ENCODE peak calls at places on chromosomes 3 and 15, in five cellular contexts. One of them, this sample, is unnamed. For H3K4me1, the result is how much of the 10 kb centered on the place peaks cover.

GRCh38 chr3:95453242-95453641 is 1361.2 kb upstream of the EPHA6 start:
- DNase-seq in thyroid gland: no peak
- DNase-seq in GM12878: no peak
- DNase-seq in uterus: no peak
- DNase-seq in suprapubic skin: no peak
- DNase-seq in this sample: no peak

GRCh38 chr3:127132876-127133275 is 60.1 kb upstream of the PRR23E start:
- DNase-seq in thyroid gland: no peak
- DNase-seq in GM12878: no peak
- DNase-seq in uterus: no peak
- DNase-seq in suprapubic skin: no peak
- DNase-seq in this sample: no peak

GRCh38 chr3:113557374-113557773 is 25.0 kb downstream of the SIDT1 start:
- DNase-seq in thyroid gland: no peak
- DNase-seq in GM12878: no peak
- DNase-seq in uterus: no peak
- DNase-seq in suprapubic skin: no peak
- DNase-seq in this sample: no peak

GRCh38 chr15:90205886-90206285 is 4.8 kb downstream of the SEMA4B start:
- DNase-seq in thyroid gland: no peak
- DNase-seq in GM12878: no peak
- DNase-seq in uterus: no peak
- DNase-seq in suprapubic skin: no peak
- DNase-seq in this sample: no peak

GRCh38 chr3:122101646-122102045 is 46.5 kb downstream of the CD86 start:
- DNase-seq in thyroid gland: no peak
- DNase-seq in GM12878: peak
- DNase-seq in uterus: no peak
- DNase-seq in suprapubic skin: no peak
- DNase-seq in this sample: no peak

GRCh38 chr15:67025719-67026118 is 39.7 kb upstream of the SMAD3 start:
- DNase-seq in thyroid gland: peak
- DNase-seq in GM12878: no peak
- DNase-seq in uterus: peak
- DNase-seq in suprapubic skin: no peak
- DNase-seq in this sample: peak

GRCh38 chr3:108486910-108487309 is 23.5 kb downstream of the MYH15 start:
- DNase-seq in thyroid gland: no peak
- DNase-seq in GM12878: no peak
- DNase-seq in uterus: no peak
- DNase-seq in suprapubic skin: no peak
- DNase-seq in this sample: no peak

GRCh38 chr3:44930911-44931310 is 45.1 kb downstream of the ZDHHC3 start:
- DNase-seq in thyroid gland: peak
- DNase-seq in GM12878: no peak
- DNase-seq in uterus: no peak
- DNase-seq in suprapubic skin: no peak
- DNase-seq in this sample: no peak

DNA sequence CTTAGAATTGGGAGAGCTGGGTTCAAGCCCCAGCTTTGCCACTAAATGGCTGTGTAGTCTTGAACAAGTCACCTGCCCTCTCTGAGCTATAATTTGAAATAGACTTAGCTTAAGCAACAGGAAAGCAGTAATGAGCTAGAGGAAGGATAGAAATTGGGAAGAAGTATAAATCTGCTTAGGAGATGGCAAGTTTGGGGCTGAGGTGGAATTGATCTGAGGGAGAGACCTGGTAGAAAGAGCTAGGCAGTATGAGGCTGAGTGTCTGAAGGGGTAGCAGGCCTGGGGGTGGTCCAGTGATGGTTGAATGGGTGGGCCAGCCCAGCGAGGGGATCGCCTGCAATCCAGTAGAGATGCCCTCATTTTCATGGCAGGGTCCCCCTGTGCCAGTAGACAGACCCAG is 22.9 kb downstream of the LPP start:
- DNase-seq in thyroid gland: no peak
- DNase-seq in GM12878: no peak
- DNase-seq in uterus: no peak
- DNase-seq in suprapubic skin: no peak
- DNase-seq in this sample: no peak
- H3K4me1 ChIP-seq in thyroid gland: under half
- H3K4me1 ChIP-seq in GM12878: under half
- H3K4me1 ChIP-seq in uterus: under half
- H3K4me1 ChIP-seq in suprapubic skin: under half
- H3K4me1 ChIP-seq in this sample: under half

DNA sequence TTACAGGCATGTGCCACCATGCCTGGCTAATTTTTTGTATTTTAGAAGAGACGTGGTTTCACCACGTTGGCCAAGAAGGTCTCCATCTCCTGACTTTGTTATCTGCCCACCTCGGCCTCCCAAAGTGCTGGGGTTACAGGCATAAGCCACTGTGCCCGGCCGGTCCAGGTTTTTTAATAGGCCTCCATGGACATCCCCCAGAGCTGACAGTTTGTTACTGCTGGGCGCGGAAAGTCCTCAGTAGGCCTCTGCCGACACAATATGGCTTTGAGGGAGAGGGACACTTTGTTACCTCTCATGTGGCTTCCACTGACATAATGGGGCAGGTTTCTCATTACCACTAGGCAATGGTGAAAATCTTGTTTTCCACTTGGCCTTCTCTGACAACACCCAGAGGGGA is 152.0 kb downstream of the WNT7A start:
- DNase-seq in thyroid gland: no peak
- DNase-seq in GM12878: no peak
- DNase-seq in uterus: no peak
- DNase-seq in suprapubic skin: peak
- DNase-seq in this sample: no peak
- H3K4me3 ChIP-seq in thyroid gland: no peak
- H3K4me3 ChIP-seq in GM12878: no peak
- H3K4me3 ChIP-seq in uterus: no peak
- H3K4me3 ChIP-seq in suprapubic skin: no peak
- H3K4me3 ChIP-seq in this sample: no peak

GRCh38 chr3:119796785-119797184 is 14.9 kb downstream of the NR1I2 start:
- DNase-seq in thyroid gland: no peak
- DNase-seq in GM12878: no peak
- DNase-seq in uterus: no peak
- DNase-seq in suprapubic skin: peak
- DNase-seq in this sample: no peak

GRCh38 chr3:119795849-119796248 is 13.9 kb downstream of the NR1I2 start:
- DNase-seq in thyroid gland: no peak
- DNase-seq in GM12878: no peak
- DNase-seq in uterus: no peak
- DNase-seq in suprapubic skin: no peak
- DNase-seq in this sample: no peak

GRCh38 chr3:119796368-119796767 is 14.5 kb downstream of the NR1I2 start:
- DNase-seq in thyroid gland: no peak
- DNase-seq in GM12878: no peak
- DNase-seq in uterus: no peak
- DNase-seq in suprapubic skin: no peak
- DNase-seq in this sample: no peak

GRCh38 chr3:119794401-119794800 is 12.5 kb downstream of the NR1I2 start:
- DNase-seq in thyroid gland: no peak
- DNase-seq in GM12878: no peak
- DNase-seq in uterus: no peak
- DNase-seq in suprapubic skin: no peak
- DNase-seq in this sample: no peak

DNA sequence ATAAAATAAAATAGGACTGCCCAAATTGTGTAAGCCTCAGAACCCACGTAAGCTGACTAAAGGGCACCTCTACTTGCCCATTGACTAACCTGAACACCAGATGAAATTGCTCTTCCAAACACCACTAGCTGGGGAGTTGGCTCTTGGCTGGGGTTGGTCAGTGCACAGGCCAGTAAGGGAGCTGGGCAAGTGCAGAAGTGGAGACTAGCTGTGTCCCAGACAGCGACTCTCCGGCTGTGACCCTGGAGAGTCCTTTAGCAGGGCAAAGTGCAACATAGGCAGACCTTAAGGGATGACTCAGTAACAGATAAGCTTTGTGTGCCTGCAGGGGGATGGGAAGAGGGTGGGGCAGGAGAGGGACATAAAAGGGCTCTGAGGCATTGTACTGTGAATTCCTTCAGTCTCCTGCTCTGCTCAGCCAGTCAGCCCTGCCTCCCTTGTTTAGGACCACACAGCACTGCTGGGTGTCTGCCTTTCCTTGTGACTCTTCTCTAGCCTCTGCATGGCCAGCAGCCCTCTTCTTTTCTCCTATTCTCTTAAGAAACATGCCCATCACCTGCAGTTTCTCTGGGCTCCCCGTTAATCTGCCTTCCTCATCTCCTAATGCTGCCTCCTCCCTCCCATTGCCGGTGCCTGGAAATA is 13.2 kb downstream of the NR1I2 start:
- DNase-seq in thyroid gland: no peak
- DNase-seq in GM12878: no peak
- DNase-seq in uterus: no peak
- DNase-seq in suprapubic skin: peak
- DNase-seq in this sample: no peak
- TF ChIP-seq POLR2A in thyroid gland: no peak
- TF ChIP-seq POLR2A in GM12878: no peak
- TF ChIP-seq POLR2A in uterus: no peak
- TF ChIP-seq POLR2A in suprapubic skin: no peak
- TF ChIP-seq POLR2A in this sample: no peak

DNA sequence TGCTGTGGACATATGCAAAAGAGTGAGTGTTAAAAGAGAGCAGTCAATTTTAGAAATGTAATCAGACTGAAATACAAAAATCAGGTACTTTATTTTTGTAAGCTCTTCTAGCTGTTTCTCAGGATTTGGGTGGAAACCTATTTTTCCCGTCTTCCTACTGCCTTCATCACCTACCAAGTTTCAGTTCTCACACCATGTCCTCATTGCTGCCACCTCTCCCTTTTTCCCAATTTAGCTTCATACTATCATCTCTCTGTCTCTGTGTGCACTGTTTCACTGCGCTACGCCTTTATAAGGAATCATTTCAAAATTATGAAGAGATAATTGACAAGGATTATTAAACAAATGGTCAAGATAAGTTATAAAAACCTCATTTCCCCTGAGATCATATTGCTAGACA is 7.7 kb downstream of the SRP14 start:
- DNase-seq in thyroid gland: no peak
- DNase-seq in GM12878: no peak
- DNase-seq in uterus: no peak
- DNase-seq in suprapubic skin: no peak
- DNase-seq in this sample: no peak
- H3K4me1 ChIP-seq in thyroid gland: under half
- H3K4me1 ChIP-seq in GM12878: under half
- H3K4me1 ChIP-seq in uterus: under half
- H3K4me1 ChIP-seq in suprapubic skin: under half
- H3K4me1 ChIP-seq in this sample: under half

GRCh38 chr3:55639143-55639542 is 152.0 kb upstream of the WNT5A start:
- DNase-seq in thyroid gland: no peak
- DNase-seq in GM12878: no peak
- DNase-seq in uterus: no peak
- DNase-seq in suprapubic skin: no peak
- DNase-seq in this sample: no peak
- H3K4me3 ChIP-seq in thyroid gland: no peak
- H3K4me3 ChIP-seq in GM12878: no peak
- H3K4me3 ChIP-seq in uterus: no peak
- H3K4me3 ChIP-seq in suprapubic skin: no peak
- H3K4me3 ChIP-seq in this sample: no peak

GRCh38 chr15:37099321-37100108 is 834 bp downstream of the MEIS2 start:
- DNase-seq in thyroid gland: no peak
- DNase-seq in GM12878: no peak
- DNase-seq in uterus: peak
- DNase-seq in suprapubic skin: no peak
- DNase-seq in this sample: peak

GRCh38 chr15:37102315-37103021 is 2.1 kb upstream of the MEIS2 start:
- DNase-seq in thyroid gland: no peak
- DNase-seq in GM12878: no peak
- DNase-seq in uterus: peak
- DNase-seq in suprapubic skin: no peak
- DNase-seq in this sample: peak

GRCh38 chr15:37098468-37099320 is 1.7 kb downstream of the MEIS2 start:
- DNase-seq in thyroid gland: no peak
- DNase-seq in GM12878: no peak
- DNase-seq in uterus: peak
- DNase-seq in suprapubic skin: no peak
- DNase-seq in this sample: peak

GRCh38 chr15:37101634-37102314 is 1.4 kb upstream of the MEIS2 start:
- DNase-seq in thyroid gland: peak
- DNase-seq in GM12878: no peak
- DNase-seq in uterus: peak
- DNase-seq in suprapubic skin: no peak
- DNase-seq in this sample: peak

GRCh38 chr15:37100109-37100873 is at the start of gene MEIS2:
- DNase-seq in thyroid gland: peak
- DNase-seq in GM12878: peak
- DNase-seq in uterus: peak
- DNase-seq in suprapubic skin: peak
- DNase-seq in this sample: peak
- TF ChIP-seq POLR2A in thyroid gland: no peak
- TF ChIP-seq POLR2A in GM12878: peak
- TF ChIP-seq POLR2A in uterus: peak
- TF ChIP-seq POLR2A in suprapubic skin: no peak
- TF ChIP-seq POLR2A in this sample: no peak

This sample was measured in testis.